ENCODE peak calls at places on chromosomes 11 and 22, in four cellular contexts. Z is NCI-H187, O is HTR-8/SVneo, Q is naive B cell. W is an unnamed sample.

GRCh38 chr11:29251738-29252137 is 765.1 kb downstream of the KCNA4 start:
- DNase-seq in Z (no peak), O (no peak), Q (no peak), W (no peak)

GRCh38 chr11:69905611-69906452 is 86.6 kb upstream of the FGF3 start:
- DNase-seq in Z (no peak), O (no peak), Q (no peak), W (no peak)

GRCh38 chr11:12086271-12087074 is 23.9 kb upstream of the MICAL2 start:
- DNase-seq in Z (no peak), O (no peak), Q (no peak), W (no peak)

GRCh38 chr22:48738204-48738980 is 1089.3 kb downstream of the BRD1 start:
- DNase-seq in Z (no peak), O (no peak), Q (no peak), W (no peak)

GRCh38 chr11:69167916-69168691 is 12.4 kb downstream of the SMIM38 start:
- DNase-seq in Z (no peak), O (no peak), Q (no peak), W (no peak)

GRCh38 chr11:34605481-34606325 is 15.2 kb upstream of the EHF start:
- DNase-seq in Z (no peak), O (no peak), Q (no peak), W (no peak)

GRCh38 chr22:37162221-37163095 is 12.7 kb upstream of the IL2RB start:
- DNase-seq in Z (no peak), O (no peak), Q (peak; percentile 17), W (no peak)

GRCh38 chr11:76577199-76577920 is 93.2 kb downstream of the LRRC32 start:
- DNase-seq in Z (no peak), O (peak; percentile 95), Q (no peak), W (no peak)

GRCh38 chr11:12377824-12378593 is 638 bp downstream of the PARVA start:
- DNase-seq in Z (no peak), O (peak; percentile 79), Q (no peak), W (peak; percentile 55)

GRCh38 chr22:36379593-36380361 is 8.0 kb downstream of the MYH9 start:
- DNase-seq in Z (no peak), O (no peak), Q (no peak), W (no peak)

GRCh38 chr11:95680169-95680929 is 109.2 kb downstream of the FAM76B start:
- DNase-seq in Z (no peak), O (no peak), Q (no peak), W (no peak)

GRCh38 chr11:118169300-118170140 is 6.9 kb downstream of the SCN2B start:
- DNase-seq in Z (no peak), O (no peak), Q (no peak), W (no peak)

GRCh38 chr22:20510811-20511577 is 3.6 kb downstream of the MED15 start:
- DNase-seq in Z (no peak), O (no peak), Q (no peak), W (no peak)

GRCh38 chr11:77074626-77075221 is 8.0 kb downstream of the CAPN5 start:
- DNase-seq in Z (no peak), O (no peak), Q (no peak), W (no peak)

GRCh38 chr22:46132830-46133587 is 17.3 kb upstream of the PPARA start:
- DNase-seq in Z (no peak), O (no peak), Q (no peak), W (no peak)

GRCh38 chr11:123413636-123414035 is 16.4 kb upstream of the GRAMD1B start:
- DNase-seq in Z (no peak), O (no peak), Q (no peak), W (no peak)

W was measured in midbrain.